ENCODE peak calls at places on chromosomes 13 and 19, in four cellular contexts. A is AG09319; V is fibroblast of the aortic adventitia; E is activated T-cell treated with anti-CD3 and anti-CD28 coated beads, Interleukin-2, amount 50 U/mL, for 72 hours. N is an unnamed sample.

GRCh38 chr13:90622547-90622946 is 724.9 kb upstream of the MIR17HG start:
- DNase-seq in A (no peak), V (peak; percentile 0), E (no peak), N (no peak)

GRCh38 chr19:51460164-51460992 is 2.1 kb upstream of the SIGLEC8 start:
- DNase-seq in A (no peak), V (peak; percentile 15), E (no peak), N (no peak)

GRCh38 chr13:29454931-29455481 is 140.5 kb downstream of the SLC7A1 start:
- DNase-seq in A (no peak), V (no peak), E (peak; percentile 2), N (no peak)

GRCh38 chr13:111034811-111035210 is 80.3 kb upstream of the ARHGEF7 start:
- DNase-seq in A (no peak), V (peak; percentile 42), E (no peak), N (no peak)

GRCh38 chr19:42124386-42124901 is 7.8 kb downstream of the POU2F2 start:
- DNase-seq in A (no peak), V (no peak), E (no peak), N (no peak)

GRCh38 chr13:87777395-87777794 is 106.2 kb downstream of the SLITRK5 start:
- DNase-seq in A (no peak), V (no peak), E (no peak), N (no peak)

GRCh38 chr19:58551123-58551497 is 3.8 kb downstream of the CHMP2A start:
- DNase-seq in A (no peak), V (no peak), E (no peak), N (no peak)

GRCh38 chr19:48961051-48961649 is 4.0 kb upstream of the FTL start:
- DNase-seq in A (no peak), V (no peak), E (no peak), N (no peak)

GRCh38 chr13:28056970-28057712 is 43.2 kb downstream of the FLT3 start:
- DNase-seq in A (no peak), V (no peak), E (no peak), N (no peak)

GRCh38 chr13:30234763-30235162 is 72.6 kb downstream of the KATNAL1 start:
- DNase-seq in A (no peak), V (peak; percentile 38), E (no peak), N (no peak)